ENCODE peak calls at places on chromosome 14, in seven cellular contexts. J, C, R, E, G, H and O are unnamed samples.

GRCh38 chr14:73759183-73759713 is 45.1 kb upstream of the PNMA1 start:
- DNase-seq in J (no peak), C (peak), R (no peak), E (peak), G (peak), H (no peak), O (no peak)

GRCh38 chr14:99946652-99947489 is 118.4 kb upstream of the EVL start:
- DNase-seq in J (no peak), C (peak), R (peak), E (no peak), G (no peak), H (peak), O (no peak)

GRCh38 chr14:100285913-100286400 is 20.3 kb downstream of the SLC25A29 start:
- DNase-seq in J (no peak), C (no peak), R (no peak), E (no peak), G (no peak), H (peak), O (no peak)

GRCh38 chr14:91361236-91361811 is 56.3 kb downstream of the CCDC88C start:
- DNase-seq in J (no peak), C (no peak), R (peak), E (no peak), G (no peak), H (no peak), O (peak)

GRCh38 chr14:33737446-33737845 is 213.4 kb downstream of the EGLN3 start:
- DNase-seq in J (no peak), C (no peak), R (no peak), E (no peak), G (no peak), H (no peak), O (peak)

GRCh38 chr14:79091381-79091963 is 921.3 kb downstream of the NRXN3 start:
- DNase-seq in J (no peak), C (no peak), R (no peak), E (no peak), G (no peak), H (peak), O (no peak)

GRCh38 chr14:100288382-100289185 is 17.7 kb downstream of the SLC25A29 start:
- DNase-seq in J (no peak), C (no peak), R (no peak), E (no peak), G (no peak), H (peak), O (no peak)

GRCh38 chr14:54252072-54252730 is 144.6 kb upstream of the CDKN3 start:
- DNase-seq in J (no peak), C (no peak), R (no peak), E (no peak), G (no peak), H (no peak), O (peak)

GRCh38 chr14:68363401-68363800 is 429.5 kb downstream of the ZFP36L1 start:
- DNase-seq in J (no peak), C (no peak), R (no peak), E (no peak), G (no peak), H (peak), O (no peak)

GRCh38 chr14:61559641-61560201 is 135.6 kb upstream of the HIF1A start:
- DNase-seq in J (no peak), C (no peak), R (peak), E (no peak), G (no peak), H (no peak), O (no peak)

GRCh38 chr14:77059276-77059934 is 30.9 kb upstream of the IRF2BPL start:
- DNase-seq in J (no peak), C (no peak), R (no peak), E (peak), G (peak), H (peak), O (peak)

GRCh38 chr14:91167380-91167770 is 53.5 kb downstream of the DGLUCY start:
- DNase-seq in J (no peak), C (no peak), R (no peak), E (no peak), G (no peak), H (no peak), O (no peak)

GRCh38 chr14:64910847-64911495 is 3.3 kb upstream of the CHURC1 start:
- DNase-seq in J (no peak), C (no peak), R (no peak), E (no peak), G (no peak), H (no peak), O (no peak)

GRCh38 chr14:71652368-71652767 is 279.9 kb upstream of the RGS6 start:
- DNase-seq in J (no peak), C (no peak), R (no peak), E (no peak), G (no peak), H (no peak), O (no peak)

GRCh38 chr14:105817971-105818711 is 291.8 kb downstream of the TMEM121 start:
- DNase-seq in J (no peak), C (no peak), R (no peak), E (no peak), G (no peak), H (no peak), O (no peak)

GRCh38 chr14:94764573-94764972 is 5.3 kb downstream of the GSC start:
- DNase-seq in J (no peak), C (no peak), R (no peak), E (no peak), G (no peak), H (no peak), O (no peak)

GRCh38 chr14:52553002-52553670 is 500 bp downstream of the GPR137C start:
- DNase-seq in J (no peak), C (peak), R (peak), E (peak), G (peak), H (peak), O (peak)

GRCh38 chr14:89242871-89243270 is 174.2 kb downstream of the FOXN3 start:
- DNase-seq in J (no peak), C (no peak), R (no peak), E (no peak), G (no peak), H (peak), O (no peak)

GRCh38 chr14:104332634-104333270 is 194.4 kb downstream of the KIF26A start:
- DNase-seq in J (no peak), C (no peak), R (no peak), E (no peak), G (no peak), H (no peak), O (no peak)

GRCh38 chr14:35416108-35416750 is 11.7 kb upstream of the NFKBIA start:
- DNase-seq in J (no peak), C (peak), R (no peak), E (no peak), G (no peak), H (no peak), O (no peak)

GRCh38 chr14:57485635-57486034 is 8.0 kb downstream of the CCDC198 start:
- DNase-seq in J (no peak), C (no peak), R (no peak), E (no peak), G (no peak), H (no peak), O (no peak)

GRCh38 chr14:89241934-89242670 is 174.9 kb downstream of the FOXN3 start:
- DNase-seq in J (no peak), C (no peak), R (no peak), E (no peak), G (no peak), H (no peak), O (no peak)

GRCh38 chr14:63940387-63940786 is 87.6 kb downstream of the SYNE2 start:
- DNase-seq in J (no peak), C (no peak), R (no peak), E (no peak), G (no peak), H (no peak), O (no peak)

GRCh38 chr14:36271939-36272907 is 48.2 kb downstream of the MBIP start:
- DNase-seq in J (no peak), C (peak), R (no peak), E (no peak), G (no peak), H (peak), O (peak)

GRCh38 chr14:59140441-59140840 is 48.0 kb upstream of the DAAM1 start:
- DNase-seq in J (no peak), C (no peak), R (no peak), E (no peak), G (no peak), H (no peak), O (no peak)

GRCh38 chr14:96554315-96554910 is 52.2 kb downstream of the PAPOLA start:
- DNase-seq in J (no peak), C (no peak), R (no peak), E (no peak), G (no peak), H (no peak), O (no peak)

GRCh38 chr14:100222219-100223093 is 16.5 kb upstream of the YY1 start:
- DNase-seq in J (no peak), C (no peak), R (no peak), E (no peak), G (no peak), H (no peak), O (no peak)

GRCh38 chr14:24243336-24243836 is 963 bp upstream of the TINF2 start:
- DNase-seq in J (no peak), C (no peak), R (no peak), E (no peak), G (no peak), H (no peak), O (peak)

GRCh38 chr14:55329999-55330710 is 58.9 kb downstream of the FBXO34 start:
- DNase-seq in J (no peak), C (peak), R (no peak), E (no peak), G (no peak), H (no peak), O (peak)

GRCh38 chr14:92397140-92397815 is 74.3 kb downstream of the SLC24A4 start:
- DNase-seq in J (no peak), C (no peak), R (no peak), E (no peak), G (no peak), H (no peak), O (peak)

GRCh38 chr14:86625637-86626036 is 1095.7 kb downstream of the FLRT2 start:
- DNase-seq in J (no peak), C (no peak), R (no peak), E (no peak), G (no peak), H (no peak), O (no peak)

GRCh38 chr14:60565211-60565610 is 56.3 kb downstream of the SIX6 start:
- DNase-seq in J (no peak), C (no peak), R (no peak), E (no peak), G (no peak), H (no peak), O (peak)